ENCODE peak calls at places on chromosome 13, in four cellular contexts. One of them, this sample, is unnamed.
A peak's percentile ranks its signal among the peaks of the same experiment; 100 is the strongest.

GRCh38 chr13:111956261-111957151 is 110.4 kb upstream of the SOX1 start:
- DNase-seq in HepG2: no peak
- DNase-seq in A549: no peak
- DNase-seq in K562: no peak
- DNase-seq in this sample: no peak

GRCh38 chr13:51934461-51935087 is 72.8 kb downstream of the CCDC70 start:
- DNase-seq in A549: no peak
- DNase-seq in K562: no peak
- DNase-seq in HepG2: no peak
- DNase-seq in this sample: no peak

GRCh38 chr13:80040219-80040976 is 300.5 kb downstream of the SPRY2 start:
- DNase-seq in HepG2: no peak
- DNase-seq in K562: no peak
- DNase-seq in A549: peak; percentile 92
- DNase-seq in this sample: peak; percentile 91

GRCh38 chr13:99208845-99209527 is 8.3 kb downstream of the UBAC2 start:
- DNase-seq in A549: no peak
- DNase-seq in K562: no peak
- DNase-seq in HepG2: no peak
- DNase-seq in this sample: no peak

GRCh38 chr13:71714802-71715375 is 152.1 kb downstream of the DACH1 start:
- DNase-seq in K562: no peak
- DNase-seq in HepG2: no peak
- DNase-seq in A549: no peak
- DNase-seq in this sample: no peak

GRCh38 chr13:88345171-88345847 is 674.1 kb downstream of the SLITRK5 start:
- DNase-seq in A549: no peak
- DNase-seq in HepG2: no peak
- DNase-seq in K562: no peak
- DNase-seq in this sample: no peak

GRCh38 chr13:113457510-113457909 is 4.2 kb upstream of the ADPRHL1 start:
- DNase-seq in A549: no peak
- DNase-seq in K562: no peak
- DNase-seq in HepG2: no peak
- DNase-seq in this sample: no peak

GRCh38 chr13:72839831-72840426 is 58.0 kb downstream of the PIBF1 start:
- DNase-seq in HepG2: peak; percentile 56
- DNase-seq in A549: peak; percentile 60
- DNase-seq in K562: peak; percentile 32
- DNase-seq in this sample: peak; percentile 45

GRCh38 chr13:44271915-44272341 is 101.7 kb upstream of the SERP2 start:
- DNase-seq in K562: no peak
- DNase-seq in A549: no peak
- DNase-seq in HepG2: no peak
- DNase-seq in this sample: no peak

GRCh38 chr13:68304287-68304893 is 1074.3 kb upstream of the PCDH9 start:
- DNase-seq in HepG2: peak; percentile 43
- DNase-seq in A549: peak; percentile 44
- DNase-seq in K562: peak; percentile 3
- DNase-seq in this sample: peak; percentile 14

GRCh38 chr13:51397262-51397933 is 55.4 kb downstream of the INTS6 start:
- DNase-seq in A549: peak; percentile 31
- DNase-seq in HepG2: no peak
- DNase-seq in K562: no peak
- DNase-seq in this sample: no peak

GRCh38 chr13:99404005-99404755 is 97.0 kb upstream of the GPR183 start:
- DNase-seq in K562: no peak
- DNase-seq in A549: no peak
- DNase-seq in HepG2: peak; percentile 13
- DNase-seq in this sample: no peak

GRCh38 chr13:50631041-50631440 is 212.5 kb downstream of the DLEU7 start:
- DNase-seq in K562: no peak
- DNase-seq in HepG2: no peak
- DNase-seq in A549: no peak
- DNase-seq in this sample: peak; percentile 58

GRCh38 chr13:101986316-101986715 is 415.5 kb downstream of the FGF14 start:
- DNase-seq in K562: no peak
- DNase-seq in A549: no peak
- DNase-seq in HepG2: no peak
- DNase-seq in this sample: no peak

GRCh38 chr13:20773194-20774080 is at the start of gene EEF1AKMT1:
- DNase-seq in A549: peak; percentile 93
- DNase-seq in K562: peak; percentile 86
- DNase-seq in HepG2: peak; percentile 81
- DNase-seq in this sample: peak; percentile 91

GRCh38 chr13:49997935-49998334 is 1.1 kb downstream of the TRIM13 start:
- DNase-seq in HepG2: no peak
- DNase-seq in A549: no peak
- DNase-seq in K562: no peak
- DNase-seq in this sample: peak; percentile 24

GRCh38 chr13:27966641-27967202 is 2.4 kb downstream of the CDX2 start:
- DNase-seq in K562: no peak
- DNase-seq in A549: no peak
- DNase-seq in HepG2: no peak
- DNase-seq in this sample: no peak

GRCh38 chr13:112969692-112970338 is 801 bp downstream of the MCF2L start:
- DNase-seq in HepG2: no peak
- DNase-seq in A549: no peak
- DNase-seq in K562: no peak
- DNase-seq in this sample: no peak

GRCh38 chr13:27583645-27584044 is 36.7 kb downstream of the LNX2 start:
- DNase-seq in K562: no peak
- DNase-seq in HepG2: peak; percentile 7
- DNase-seq in A549: no peak
- DNase-seq in this sample: peak; percentile 57

GRCh38 chr13:86051134-86052103 is 252.2 kb upstream of the SLITRK6 start:
- DNase-seq in HepG2: no peak
- DNase-seq in A549: peak; percentile 30
- DNase-seq in K562: no peak
- DNase-seq in this sample: no peak

GRCh38 chr13:93460005-93460404 is 233.4 kb downstream of the GPC6 start:
- DNase-seq in HepG2: no peak
- DNase-seq in K562: no peak
- DNase-seq in A549: no peak
- DNase-seq in this sample: no peak

GRCh38 chr13:30464496-30465351 is 1.0 kb downstream of the HMGB1 start:
- DNase-seq in K562: peak; percentile 65
- DNase-seq in HepG2: peak; percentile 65
- DNase-seq in A549: peak; percentile 80
- DNase-seq in this sample: no peak

GRCh38 chr13:106348032-106348431 is 187.4 kb downstream of the EFNB2 start:
- DNase-seq in A549: peak; percentile 1
- DNase-seq in K562: no peak
- DNase-seq in HepG2: no peak
- DNase-seq in this sample: peak; percentile 92

GRCh38 chr13:26967119-26968038 is 204.2 kb downstream of the USP12 start:
- DNase-seq in A549: no peak
- DNase-seq in K562: no peak
- DNase-seq in HepG2: no peak
- DNase-seq in this sample: no peak

GRCh38 chr13:58994778-58995177 is 1169.0 kb downstream of the DIAPH3 start:
- DNase-seq in HepG2: no peak
- DNase-seq in A549: no peak
- DNase-seq in K562: no peak
- DNase-seq in this sample: peak; percentile 5

GRCh38 chr13:30142502-30143211 is 164.7 kb downstream of the KATNAL1 start:
- DNase-seq in A549: peak; percentile 39
- DNase-seq in HepG2: peak; percentile 6
- DNase-seq in K562: no peak
- DNase-seq in this sample: peak; percentile 80

GRCh38 chr13:85509512-85509911 is 289.7 kb downstream of the SLITRK6 start:
- DNase-seq in HepG2: no peak
- DNase-seq in K562: no peak
- DNase-seq in A549: peak; percentile 73
- DNase-seq in this sample: no peak

GRCh38 chr13:75877092-75877491 is 241.0 kb downstream of the LMO7 start:
- DNase-seq in A549: no peak
- DNase-seq in HepG2: no peak
- DNase-seq in K562: no peak
- DNase-seq in this sample: no peak

DNA sequence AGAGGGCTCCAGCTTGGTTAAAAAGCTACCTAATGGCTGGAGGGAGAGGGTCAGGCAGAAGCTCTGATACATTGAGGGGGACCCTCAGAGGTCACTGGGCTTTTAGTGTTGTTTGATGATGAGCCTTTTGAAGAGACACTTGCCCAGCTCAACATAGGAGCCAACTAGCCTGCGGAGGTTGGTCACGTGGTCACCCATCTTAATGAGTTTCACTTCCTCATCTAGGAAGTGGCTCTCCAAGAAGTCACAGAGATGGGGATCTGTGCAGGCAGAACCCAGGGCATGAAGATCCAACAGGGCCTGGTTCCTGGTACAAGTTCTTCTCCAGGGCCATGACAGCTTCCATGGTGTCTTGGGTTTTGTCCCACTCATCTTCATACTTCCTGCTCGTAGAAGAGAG is 33.4 kb downstream of the IPO5 start:
- DNase-seq in A549: no peak
- DNase-seq in HepG2: no peak
- DNase-seq in K562: no peak
- DNase-seq in this sample: no peak
- TF ChIP-seq MYC in A549: no peak
- TF ChIP-seq MYC in HepG2: no peak
- TF ChIP-seq MYC in K562: no peak
- TF ChIP-seq MYC in this sample: no peak

GRCh38 chr13:94494021-94494420 is 14.5 kb upstream of the DCT start:
- DNase-seq in HepG2: no peak
- DNase-seq in K562: no peak
- DNase-seq in A549: no peak
- DNase-seq in this sample: no peak

DNA sequence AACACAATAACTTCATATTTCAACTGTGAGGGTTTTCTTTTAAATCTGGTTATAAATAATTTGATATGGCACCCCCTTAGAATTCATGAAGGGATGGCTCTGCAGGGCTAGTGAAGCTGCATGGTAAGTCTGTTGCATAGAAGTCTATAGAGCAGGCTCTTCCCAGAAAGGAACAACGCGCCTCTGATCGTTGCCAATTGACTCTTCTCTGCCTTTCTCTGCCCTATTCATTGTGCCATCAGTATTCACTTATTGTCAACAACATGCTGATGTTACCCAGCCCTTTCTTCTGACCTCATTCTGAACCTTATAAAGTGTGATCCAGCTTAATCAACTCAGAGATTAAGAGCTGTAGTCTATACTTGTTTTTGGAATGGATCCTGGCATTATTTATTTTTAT is 16.3 kb upstream of the DCT start:
- DNase-seq in A549: no peak
- DNase-seq in HepG2: no peak
- DNase-seq in K562: no peak
- DNase-seq in this sample: no peak
- TF ChIP-seq JUN in A549: no peak
- TF ChIP-seq JUN in HepG2: no peak
- TF ChIP-seq JUN in K562: no peak
- TF ChIP-seq JUN in this sample: no peak

DNA sequence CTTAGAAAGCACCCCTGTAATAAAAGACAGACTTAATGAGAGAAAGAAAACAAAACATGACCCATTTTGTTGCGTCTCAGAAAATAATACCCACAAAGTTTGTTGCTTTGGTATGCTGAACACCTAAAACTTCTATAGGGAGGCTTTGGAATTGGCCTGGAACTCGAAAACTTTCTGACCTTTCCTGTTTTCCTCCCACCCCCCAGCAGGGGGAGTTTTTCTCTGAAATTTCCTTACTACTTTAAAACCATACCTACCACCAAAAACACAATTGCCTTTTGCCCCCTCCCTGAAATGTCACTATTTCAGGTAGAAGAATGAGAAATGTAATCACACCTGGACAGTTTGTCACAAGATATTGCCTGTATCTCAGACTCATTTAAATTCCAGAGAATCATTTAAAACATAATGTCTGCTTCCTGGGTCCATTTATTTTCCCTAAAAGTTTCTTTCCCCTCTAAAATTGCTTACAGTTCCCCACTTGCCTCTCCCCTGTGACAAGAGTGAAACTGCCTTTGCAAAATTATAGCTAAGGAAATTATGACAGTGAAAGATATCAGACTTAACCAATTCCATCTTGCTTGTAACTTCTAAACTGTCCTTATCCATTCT is 2700.2 kb downstream of the PCDH9 start:
- DNase-seq in K562: peak; percentile 6
- DNase-seq in HepG2: peak; percentile 9
- DNase-seq in A549: peak; percentile 4
- DNase-seq in this sample: no peak
- TF ChIP-seq MYC in K562: no peak
- TF ChIP-seq MYC in HepG2: no peak
- TF ChIP-seq MYC in A549: no peak
- TF ChIP-seq MYC in this sample: no peak

DNA sequence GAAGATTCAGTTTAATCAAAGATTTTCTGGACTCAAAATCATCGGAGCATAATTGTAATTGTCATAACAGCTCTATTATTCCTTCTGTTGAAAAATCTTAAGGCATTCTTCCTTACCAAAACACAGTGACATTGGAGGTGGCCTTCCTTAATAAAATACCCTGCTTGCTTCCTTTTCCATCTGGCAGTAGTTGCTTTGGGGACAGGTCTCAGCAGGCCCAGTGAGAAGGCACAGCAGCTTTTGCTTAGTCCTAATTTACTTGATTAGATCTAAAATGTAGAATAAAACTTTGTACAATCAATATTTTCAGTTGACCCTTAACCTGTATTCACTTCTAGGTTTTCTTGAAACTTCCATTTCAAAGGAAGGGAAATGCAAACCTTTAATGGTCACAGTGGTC is 471.6 kb downstream of the PCDH20 start:
- DNase-seq in HepG2: no peak
- DNase-seq in K562: no peak
- DNase-seq in A549: no peak
- DNase-seq in this sample: no peak
- TF ChIP-seq JUN in HepG2: no peak
- TF ChIP-seq JUN in K562: no peak
- TF ChIP-seq JUN in A549: no peak
- TF ChIP-seq JUN in this sample: no peak

This sample was measured in endothelial cell of umbilical vein.